ENCODE peak calls at places on chromosomes 5 and 9, in eight cellular contexts. O, A, Q, Y, T, D, B and V are unnamed samples.

GRCh38 chr9:38035873-38036272 is 33.2 kb downstream of the SHB start:
- DNase-seq in O (no peak), Y (peak), A (no peak), D (no peak), T (no peak), Q (no peak), B (no peak), V (no peak)

GRCh38 chr5:54021413-54022155 is 288.8 kb downstream of the ARL15 start:
- DNase-seq in B (no peak), A (no peak), Y (peak), D (no peak), T (no peak), Q (no peak), O (no peak), V (no peak)

GRCh38 chr5:11797132-11797531 is 107.1 kb downstream of the CTNND2 start:
- DNase-seq in B (no peak), T (no peak), O (peak), A (peak), D (no peak), Y (no peak), Q (no peak), V (no peak)

GRCh38 chr5:146291421-146292074 is 47.1 kb upstream of the POU4F3 start:
- DNase-seq in D (peak), B (no peak), O (peak), A (peak), Q (no peak), T (no peak), Y (peak), V (peak)

GRCh38 chr5:108196276-108196675 is 185.6 kb downstream of the FBXL17 start:
- DNase-seq in Q (no peak), D (no peak), O (no peak), B (no peak), T (no peak), Y (no peak), A (no peak), V (no peak)

GRCh38 chr9:18976368-18977238 is 56.4 kb downstream of the SAXO1 start:
- DNase-seq in D (no peak), T (no peak), B (no peak), Y (peak), Q (no peak), A (no peak), O (no peak), V (no peak)

GRCh38 chr9:88418025-88418424 is 29.8 kb downstream of the SPIN1 start:
- DNase-seq in A (no peak), Q (no peak), T (no peak), B (no peak), O (no peak), D (no peak), Y (no peak), V (no peak)

GRCh38 chr5:178644826-178645545 is 18.1 kb upstream of the CLK4 start:
- DNase-seq in Q (no peak), B (no peak), D (no peak), O (no peak), A (no peak), Y (peak), T (no peak), V (no peak)

GRCh38 chr5:87116821-87117512 is 150.7 kb upstream of the RASA1 start:
- DNase-seq in D (no peak), A (no peak), O (no peak), Y (peak), B (no peak), T (no peak), Q (no peak), V (peak)

GRCh38 chr5:168443950-168444700 is 42.1 kb upstream of the RARS1 start:
- DNase-seq in O (no peak), T (no peak), D (no peak), Y (no peak), A (no peak), Q (no peak), B (no peak), V (no peak)

GRCh38 chr5:157947156-157947555 is 88.2 kb upstream of the CLINT1 start:
- DNase-seq in A (no peak), Q (no peak), Y (no peak), B (no peak), T (no peak), O (no peak), D (no peak), V (no peak)

GRCh38 chr5:61409568-61409967 is 77.5 kb downstream of the ZSWIM6 start:
- DNase-seq in T (no peak), A (no peak), O (no peak), D (no peak), B (no peak), Y (peak), Q (no peak), V (peak)

GRCh38 chr9:114177423-114178064 is 22.2 kb downstream of the COL27A1 start:
- DNase-seq in A (no peak), Y (peak), B (no peak), O (no peak), D (no peak), Q (no peak), T (no peak), V (no peak)

GRCh38 chr5:372911-373709 is 51.6 kb downstream of the AHRR start:
- DNase-seq in O (peak), A (no peak), T (no peak), B (no peak), Q (no peak), D (peak), Y (peak), V (no peak)

GRCh38 chr9:127557466-127557869 is 54.6 kb upstream of the STXBP1 start:
- DNase-seq in T (no peak), Y (peak), A (no peak), B (peak), D (no peak), O (no peak), Q (no peak), V (peak)

GRCh38 chr9:120951960-120952630 is 25.5 kb upstream of the TRAF1 start:
- DNase-seq in Q (no peak), T (no peak), Y (no peak), O (no peak), A (no peak), B (no peak), D (no peak), V (no peak)

GRCh38 chr5:142597546-142598337 is 88.1 kb downstream of the FGF1 start:
- DNase-seq in B (no peak), A (no peak), D (no peak), Q (no peak), O (no peak), Y (peak), T (peak), V (peak)

GRCh38 chr5:122120957-122121356 is 8.4 kb upstream of the ZNF474 start:
- DNase-seq in B (no peak), A (no peak), Y (peak), O (no peak), Q (no peak), D (no peak), T (no peak), V (no peak)

GRCh38 chr5:107248065-107248695 is 422.6 kb downstream of the EFNA5 start:
- DNase-seq in Q (no peak), D (peak), Y (peak), A (peak), B (peak), O (peak), T (no peak), V (peak)

GRCh38 chr9:85079374-85079773 is 409.8 kb downstream of the NTRK2 start:
- DNase-seq in A (no peak), O (no peak), Y (no peak), Q (no peak), T (no peak), D (peak), B (no peak), V (no peak)

GRCh38 chr5:146667633-146668032 is 151.6 kb upstream of the GPR151 start:
- DNase-seq in T (no peak), A (peak), B (no peak), Q (no peak), O (no peak), D (peak), Y (peak), V (peak)

GRCh38 chr5:149764086-149764485 is 34.0 kb downstream of the PPARGC1B start:
- DNase-seq in Y (no peak), T (no peak), D (no peak), O (no peak), Q (no peak), A (no peak), B (no peak), V (no peak)

GRCh38 chr5:176610430-176610763 is 441 bp upstream of the GPRIN1 start:
- DNase-seq in D (peak), A (no peak), O (peak), T (no peak), Y (no peak), Q (no peak), B (no peak), V (no peak)

GRCh38 chr9:124030969-124031451 is 19.4 kb downstream of the LHX2 start:
- DNase-seq in B (no peak), T (no peak), Y (peak), O (no peak), Q (no peak), D (no peak), A (no peak), V (peak)

GRCh38 chr5:134463176-134463720 is 51.6 kb upstream of the CDKN2AIPNL start:
- DNase-seq in Q (no peak), D (no peak), B (no peak), Y (no peak), T (no peak), O (no peak), A (no peak), V (no peak)

GRCh38 chr5:108420755-108421154 is 38.9 kb upstream of the FBXL17 start:
- DNase-seq in Q (no peak), B (no peak), D (no peak), O (no peak), A (no peak), T (no peak), Y (no peak), V (no peak)